ENCODE peak calls at places on chromosomes 11 and 22, in seven cellular contexts. One of them, this sample, is unnamed.

GRCh38 chr11:45885921-45886721 is 670 bp downstream of the MAPK8IP1 start:
- DNase-seq in neuronal stem cell: no peak
- DNase-seq in mesenchymal stem cell: no peak
- DNase-seq in heart left ventricle: no peak
- DNase-seq in lung: no peak
- DNase-seq in IMR-90: no peak
- DNase-seq in PC-9: no peak
- DNase-seq in this sample: no peak

GRCh38 chr11:113261709-113262475 is 52.5 kb upstream of the TTC12 start:
- DNase-seq in mesenchymal stem cell: peak; percentile 13
- DNase-seq in IMR-90: peak; percentile 11
- DNase-seq in PC-9: no peak
- DNase-seq in heart left ventricle: no peak
- DNase-seq in lung: no peak
- DNase-seq in neuronal stem cell: no peak
- DNase-seq in this sample: no peak

GRCh38 chr11:35567737-35568465 is 42.5 kb upstream of the PAMR1 start:
- DNase-seq in mesenchymal stem cell: peak; percentile 56
- DNase-seq in PC-9: peak; percentile 88
- DNase-seq in heart left ventricle: no peak
- DNase-seq in IMR-90: peak; percentile 65
- DNase-seq in neuronal stem cell: no peak
- DNase-seq in lung: peak; percentile 36
- DNase-seq in this sample: no peak

GRCh38 chr11:1274501-1274900 is 34.9 kb downstream of the TOLLIP start:
- DNase-seq in lung: no peak
- DNase-seq in heart left ventricle: no peak
- DNase-seq in IMR-90: no peak
- DNase-seq in neuronal stem cell: no peak
- DNase-seq in PC-9: no peak
- DNase-seq in mesenchymal stem cell: no peak
- DNase-seq in this sample: no peak

GRCh38 chr11:120079750-120080610 is 57.9 kb downstream of the TRIM29 start:
- DNase-seq in heart left ventricle: no peak
- DNase-seq in neuronal stem cell: no peak
- DNase-seq in IMR-90: no peak
- DNase-seq in PC-9: no peak
- DNase-seq in mesenchymal stem cell: no peak
- DNase-seq in lung: no peak
- DNase-seq in this sample: no peak

GRCh38 chr11:29527391-29527936 is 489.4 kb downstream of the KCNA4 start:
- DNase-seq in IMR-90: peak; percentile 74
- DNase-seq in neuronal stem cell: no peak
- DNase-seq in mesenchymal stem cell: peak; percentile 89
- DNase-seq in lung: no peak
- DNase-seq in PC-9: peak; percentile 67
- DNase-seq in heart left ventricle: no peak
- DNase-seq in this sample: no peak

GRCh38 chr11:134277176-134278001 is 1.2 kb downstream of the GLB1L3 start:
- DNase-seq in PC-9: no peak
- DNase-seq in neuronal stem cell: no peak
- DNase-seq in IMR-90: no peak
- DNase-seq in heart left ventricle: no peak
- DNase-seq in lung: no peak
- DNase-seq in mesenchymal stem cell: no peak
- DNase-seq in this sample: no peak

GRCh38 chr11:61092280-61092766 is 10.0 kb upstream of the CD5 start:
- DNase-seq in mesenchymal stem cell: no peak
- DNase-seq in neuronal stem cell: no peak
- DNase-seq in IMR-90: no peak
- DNase-seq in heart left ventricle: no peak
- DNase-seq in PC-9: no peak
- DNase-seq in lung: no peak
- DNase-seq in this sample: peak; percentile 49

GRCh38 chr22:17719911-17720310 is 54.4 kb downstream of the BID start:
- DNase-seq in heart left ventricle: no peak
- DNase-seq in neuronal stem cell: no peak
- DNase-seq in IMR-90: no peak
- DNase-seq in lung: no peak
- DNase-seq in mesenchymal stem cell: no peak
- DNase-seq in PC-9: no peak
- DNase-seq in this sample: no peak

GRCh38 chr11:90135016-90135415 is 553 bp downstream of the NAALAD2 start:
- DNase-seq in lung: no peak
- DNase-seq in neuronal stem cell: no peak
- DNase-seq in mesenchymal stem cell: no peak
- DNase-seq in IMR-90: no peak
- DNase-seq in heart left ventricle: no peak
- DNase-seq in PC-9: no peak
- DNase-seq in this sample: no peak

GRCh38 chr11:113305440-113306336 is 8.7 kb upstream of the TTC12 start:
- DNase-seq in IMR-90: peak; percentile 51
- DNase-seq in heart left ventricle: peak; percentile 85
- DNase-seq in lung: peak; percentile 72
- DNase-seq in PC-9: peak; percentile 56
- DNase-seq in neuronal stem cell: peak; percentile 49
- DNase-seq in mesenchymal stem cell: peak; percentile 64
- DNase-seq in this sample: peak; percentile 67

GRCh38 chr11:35944503-35945136 is 758 bp downstream of the LDLRAD3 start:
- DNase-seq in lung: no peak
- DNase-seq in IMR-90: no peak
- DNase-seq in mesenchymal stem cell: no peak
- DNase-seq in neuronal stem cell: no peak
- DNase-seq in PC-9: no peak
- DNase-seq in heart left ventricle: no peak
- DNase-seq in this sample: no peak

GRCh38 chr11:110793556-110793955 is 81.3 kb upstream of the ARHGAP20 start:
- DNase-seq in lung: no peak
- DNase-seq in mesenchymal stem cell: no peak
- DNase-seq in neuronal stem cell: peak; percentile 11
- DNase-seq in heart left ventricle: no peak
- DNase-seq in PC-9: peak; percentile 13
- DNase-seq in IMR-90: no peak
- DNase-seq in this sample: no peak

GRCh38 chr22:48051796-48052620 is 1289.6 kb downstream of the TBC1D22A start:
- DNase-seq in heart left ventricle: no peak
- DNase-seq in mesenchymal stem cell: no peak
- DNase-seq in neuronal stem cell: no peak
- DNase-seq in lung: no peak
- DNase-seq in IMR-90: no peak
- DNase-seq in PC-9: no peak
- DNase-seq in this sample: no peak

GRCh38 chr22:23775779-23776375 is 3.2 kb downstream of the MMP11 start:
- DNase-seq in neuronal stem cell: no peak
- DNase-seq in lung: no peak
- DNase-seq in IMR-90: no peak
- DNase-seq in mesenchymal stem cell: no peak
- DNase-seq in PC-9: no peak
- DNase-seq in heart left ventricle: no peak
- DNase-seq in this sample: no peak

GRCh38 chr22:22730655-22731373 is 86.4 kb downstream of the GGTLC2 start:
- DNase-seq in mesenchymal stem cell: no peak
- DNase-seq in lung: peak; percentile 21
- DNase-seq in heart left ventricle: no peak
- DNase-seq in IMR-90: no peak
- DNase-seq in neuronal stem cell: no peak
- DNase-seq in PC-9: no peak
- DNase-seq in this sample: no peak

GRCh38 chr11:28730336-28730735 is 622.1 kb downstream of the METTL15 start:
- DNase-seq in lung: no peak
- DNase-seq in IMR-90: peak; percentile 38
- DNase-seq in mesenchymal stem cell: no peak
- DNase-seq in neuronal stem cell: no peak
- DNase-seq in heart left ventricle: no peak
- DNase-seq in PC-9: no peak
- DNase-seq in this sample: no peak

GRCh38 chr11:96267001-96267489 is 76.0 kb downstream of the MAML2 start:
- DNase-seq in heart left ventricle: no peak
- DNase-seq in mesenchymal stem cell: no peak
- DNase-seq in IMR-90: no peak
- DNase-seq in lung: no peak
- DNase-seq in neuronal stem cell: no peak
- DNase-seq in PC-9: no peak
- DNase-seq in this sample: no peak

GRCh38 chr11:96265972-96266371 is 77.0 kb downstream of the MAML2 start:
- DNase-seq in heart left ventricle: no peak
- DNase-seq in mesenchymal stem cell: no peak
- DNase-seq in neuronal stem cell: no peak
- DNase-seq in lung: no peak
- DNase-seq in PC-9: no peak
- DNase-seq in IMR-90: no peak
- DNase-seq in this sample: no peak

GRCh38 chr11:96265236-96265737 is 77.7 kb downstream of the MAML2 start:
- DNase-seq in PC-9: no peak
- DNase-seq in heart left ventricle: no peak
- DNase-seq in neuronal stem cell: no peak
- DNase-seq in mesenchymal stem cell: no peak
- DNase-seq in IMR-90: no peak
- DNase-seq in lung: no peak
- DNase-seq in this sample: no peak

GRCh38 chr11:96263361-96263763 is 79.6 kb downstream of the MAML2 start:
- DNase-seq in mesenchymal stem cell: peak; percentile 89
- DNase-seq in lung: no peak
- DNase-seq in heart left ventricle: no peak
- DNase-seq in neuronal stem cell: no peak
- DNase-seq in IMR-90: peak; percentile 89
- DNase-seq in PC-9: peak; percentile 97
- DNase-seq in this sample: no peak

DNA sequence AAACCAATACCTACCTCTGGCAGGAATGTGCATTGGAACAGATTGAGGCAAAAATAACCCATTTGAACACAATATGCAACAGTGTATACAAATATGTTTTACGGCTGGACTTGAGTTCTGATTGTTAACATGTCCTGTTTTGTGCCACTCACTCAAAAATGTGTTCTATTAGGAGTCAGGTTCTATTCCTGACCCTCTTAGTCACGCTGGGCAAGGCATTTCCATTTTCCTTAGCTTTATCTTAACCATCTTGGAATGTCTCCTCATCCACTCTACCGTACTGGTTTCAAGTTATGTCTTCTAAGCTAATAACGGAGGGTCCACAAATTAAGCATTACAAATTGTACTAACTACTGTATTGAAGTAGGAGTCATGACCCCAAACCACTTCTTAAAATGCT is 78.6 kb downstream of the MAML2 start:
- DNase-seq in PC-9: no peak
- DNase-seq in neuronal stem cell: no peak
- DNase-seq in heart left ventricle: no peak
- DNase-seq in lung: no peak
- DNase-seq in mesenchymal stem cell: peak; percentile 66
- DNase-seq in IMR-90: no peak
- DNase-seq in this sample: no peak
- H3K4me1 ChIP-seq in PC-9: peaks cover 73% of the 10 kb centered on the region
- H3K4me1 ChIP-seq in neuronal stem cell: peaks cover 2% of the 10 kb centered on the region
- H3K4me1 ChIP-seq in heart left ventricle: peaks cover 39% of the 10 kb centered on the region
- H3K4me1 ChIP-seq in lung: peaks cover 17% of the 10 kb centered on the region
- H3K4me1 ChIP-seq in mesenchymal stem cell: peaks cover 3% of the 10 kb centered on the region
- H3K4me1 ChIP-seq in IMR-90: peaks cover 22% of the 10 kb centered on the region
- H3K4me1 ChIP-seq in this sample: peaks cover 54% of the 10 kb centered on the region

GRCh38 chr11:12232819-12233601 is 122.6 kb downstream of the MICAL2 start:
- DNase-seq in neuronal stem cell: no peak
- DNase-seq in lung: no peak
- DNase-seq in heart left ventricle: no peak
- DNase-seq in IMR-90: peak; percentile 95
- DNase-seq in mesenchymal stem cell: peak; percentile 54
- DNase-seq in PC-9: no peak
- DNase-seq in this sample: no peak
- H3K4me1 ChIP-seq in neuronal stem cell: no peaks in the 10 kb centered on the region
- H3K4me1 ChIP-seq in lung: no peaks in the 10 kb centered on the region
- H3K4me1 ChIP-seq in heart left ventricle: peaks cover 28% of the 10 kb centered on the region
- H3K4me1 ChIP-seq in IMR-90: peaks cover 7% of the 10 kb centered on the region
- H3K4me1 ChIP-seq in mesenchymal stem cell: peaks cover 12% of the 10 kb centered on the region
- H3K4me1 ChIP-seq in PC-9: peaks cover 32% of the 10 kb centered on the region
- H3K4me1 ChIP-seq in this sample: peaks cover 13% of the 10 kb centered on the region

DNA sequence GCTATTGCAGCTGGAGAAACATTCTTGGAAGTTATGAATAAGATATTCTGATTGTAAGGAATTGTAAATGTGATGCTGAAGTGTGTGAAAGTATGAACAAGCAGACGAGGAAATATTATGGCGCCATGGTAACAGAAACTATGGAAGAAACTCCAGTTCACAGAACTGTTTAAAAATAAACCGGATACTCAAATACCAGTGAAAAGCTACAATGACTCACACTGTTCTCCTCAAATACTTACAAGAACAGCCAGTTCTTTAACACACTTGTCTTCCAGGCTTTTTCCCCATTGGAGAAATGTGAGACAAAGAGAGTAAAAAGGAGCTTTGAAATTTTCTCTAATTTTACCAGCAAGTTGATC is 76.7 kb upstream of the ARFGAP3 start:
- DNase-seq in heart left ventricle: no peak
- DNase-seq in PC-9: peak; percentile 91
- DNase-seq in lung: no peak
- DNase-seq in IMR-90: peak; percentile 97
- DNase-seq in neuronal stem cell: no peak
- DNase-seq in mesenchymal stem cell: peak; percentile 99
- DNase-seq in this sample: no peak
- H3K4me1 ChIP-seq in heart left ventricle: peaks cover 100% of the 10 kb centered on the region
- H3K4me1 ChIP-seq in PC-9: peaks cover 63% of the 10 kb centered on the region
- H3K4me1 ChIP-seq in lung: peaks cover 69% of the 10 kb centered on the region
- H3K4me1 ChIP-seq in IMR-90: peaks cover 49% of the 10 kb centered on the region
- H3K4me1 ChIP-seq in neuronal stem cell: peaks cover 30% of the 10 kb centered on the region
- H3K4me1 ChIP-seq in mesenchymal stem cell: peaks cover 38% of the 10 kb centered on the region
- H3K4me1 ChIP-seq in this sample: peaks cover 34% of the 10 kb centered on the region

GRCh38 chr22:32854351-32854804 is 52.9 kb downstream of the TIMP3 start:
- DNase-seq in mesenchymal stem cell: peak; percentile 15
- DNase-seq in neuronal stem cell: no peak
- DNase-seq in heart left ventricle: peak; percentile 62
- DNase-seq in PC-9: no peak
- DNase-seq in lung: no peak
- DNase-seq in IMR-90: no peak
- DNase-seq in this sample: no peak

GRCh38 chr22:32855023-32855756 is 53.7 kb downstream of the TIMP3 start:
- DNase-seq in lung: no peak
- DNase-seq in IMR-90: no peak
- DNase-seq in PC-9: no peak
- DNase-seq in mesenchymal stem cell: peak; percentile 20
- DNase-seq in heart left ventricle: no peak
- DNase-seq in neuronal stem cell: no peak
- DNase-seq in this sample: no peak

GRCh38 chr22:32850591-32851517 is 49.3 kb downstream of the TIMP3 start:
- DNase-seq in IMR-90: no peak
- DNase-seq in lung: peak; percentile 54
- DNase-seq in neuronal stem cell: no peak
- DNase-seq in mesenchymal stem cell: peak; percentile 32
- DNase-seq in PC-9: no peak
- DNase-seq in heart left ventricle: peak; percentile 89
- DNase-seq in this sample: no peak

GRCh38 chr22:32852346-32853251 is 51.1 kb downstream of the TIMP3 start:
- DNase-seq in IMR-90: no peak
- DNase-seq in mesenchymal stem cell: peak; percentile 58
- DNase-seq in heart left ventricle: peak; percentile 89
- DNase-seq in lung: peak; percentile 42
- DNase-seq in PC-9: no peak
- DNase-seq in neuronal stem cell: no peak
- DNase-seq in this sample: no peak

DNA sequence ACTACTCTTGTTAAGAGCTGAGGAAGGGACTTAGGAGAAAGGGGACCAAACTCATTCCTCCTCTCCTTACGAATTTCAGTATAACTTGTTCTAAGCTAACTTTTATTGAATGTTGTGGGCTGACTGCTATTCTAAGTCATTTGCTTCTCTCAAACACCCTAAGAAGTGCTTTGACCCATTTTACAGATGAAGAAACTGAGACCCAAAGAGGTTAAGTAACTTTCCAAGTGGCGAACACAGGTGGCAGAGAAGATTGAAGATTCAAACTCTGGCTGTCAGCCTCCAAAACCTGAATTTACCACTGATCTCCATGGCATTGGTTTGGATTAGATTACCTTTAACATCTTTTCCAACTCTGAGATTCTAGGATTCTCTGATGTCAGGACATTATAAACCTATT is 52.2 kb downstream of the TIMP3 start:
- DNase-seq in lung: no peak
- DNase-seq in mesenchymal stem cell: no peak
- DNase-seq in PC-9: no peak
- DNase-seq in neuronal stem cell: no peak
- DNase-seq in heart left ventricle: no peak
- DNase-seq in IMR-90: no peak
- DNase-seq in this sample: no peak
- H3K4me1 ChIP-seq in lung: peaks cover 41% of the 10 kb centered on the region
- H3K4me1 ChIP-seq in mesenchymal stem cell: no peaks in the 10 kb centered on the region
- H3K4me1 ChIP-seq in PC-9: no peaks in the 10 kb centered on the region
- H3K4me1 ChIP-seq in neuronal stem cell: no peaks in the 10 kb centered on the region
- H3K4me1 ChIP-seq in heart left ventricle: peaks cover 96% of the 10 kb centered on the region
- H3K4me1 ChIP-seq in IMR-90: no peaks in the 10 kb centered on the region
- H3K4me1 ChIP-seq in this sample: no peaks in the 10 kb centered on the region

This sample was measured in CD4-positive, CD25-positive, alpha-beta regulatory T cell.